ENCODE peak calls at places on chromosome 20, in seven cellular contexts. One of them, this sample, is unnamed.

GRCh38 chr20:49699200-49699992 is 14.3 kb downstream of the B4GALT5 start:
- DNase-seq in D341Med: no peak
- DNase-seq in left kidney: no peak
- DNase-seq in effector CD4-positive, alpha-beta T cell: no peak
- DNase-seq in HuH-7.5: no peak
- DNase-seq in anterior cingulate cortex: no peak
- DNase-seq in Peyer's patch: no peak
- DNase-seq in this sample: peak

GRCh38 chr20:53822534-53822933 is 228.9 kb upstream of the ZNF217 start:
- DNase-seq in HuH-7.5: no peak
- DNase-seq in left kidney: no peak
- DNase-seq in effector CD4-positive, alpha-beta T cell: no peak
- DNase-seq in anterior cingulate cortex: no peak
- DNase-seq in Peyer's patch: no peak
- DNase-seq in D341Med: no peak
- DNase-seq in this sample: no peak

GRCh38 chr20:957544-957943 is 41.4 kb upstream of the ANGPT4 start:
- DNase-seq in left kidney: no peak
- DNase-seq in Peyer's patch: no peak
- DNase-seq in D341Med: no peak
- DNase-seq in effector CD4-positive, alpha-beta T cell: no peak
- DNase-seq in anterior cingulate cortex: no peak
- DNase-seq in HuH-7.5: no peak
- DNase-seq in this sample: peak

GRCh38 chr20:25057234-25058050 is 497 bp downstream of the ACSS1 start:
- DNase-seq in left kidney: peak
- DNase-seq in HuH-7.5: peak
- DNase-seq in Peyer's patch: peak
- DNase-seq in anterior cingulate cortex: no peak
- DNase-seq in D341Med: peak
- DNase-seq in effector CD4-positive, alpha-beta T cell: peak
- DNase-seq in this sample: peak

GRCh38 chr20:38940644-38941043 is 14.4 kb downstream of the FAM83D start:
- DNase-seq in anterior cingulate cortex: no peak
- DNase-seq in Peyer's patch: no peak
- DNase-seq in HuH-7.5: no peak
- DNase-seq in left kidney: no peak
- DNase-seq in D341Med: no peak
- DNase-seq in effector CD4-positive, alpha-beta T cell: no peak
- DNase-seq in this sample: no peak

GRCh38 chr20:25529295-25529951 is 55.9 kb downstream of the NINL start:
- DNase-seq in left kidney: no peak
- DNase-seq in effector CD4-positive, alpha-beta T cell: no peak
- DNase-seq in D341Med: no peak
- DNase-seq in anterior cingulate cortex: no peak
- DNase-seq in Peyer's patch: no peak
- DNase-seq in HuH-7.5: no peak
- DNase-seq in this sample: no peak

GRCh38 chr20:6718660-6719059 is 48.8 kb upstream of the BMP2 start:
- DNase-seq in effector CD4-positive, alpha-beta T cell: no peak
- DNase-seq in Peyer's patch: no peak
- DNase-seq in D341Med: no peak
- DNase-seq in left kidney: peak
- DNase-seq in HuH-7.5: no peak
- DNase-seq in anterior cingulate cortex: no peak
- DNase-seq in this sample: peak

GRCh38 chr20:3796477-3797225 is 541 bp downstream of the CDC25B start:
- DNase-seq in effector CD4-positive, alpha-beta T cell: no peak
- DNase-seq in D341Med: no peak
- DNase-seq in HuH-7.5: peak
- DNase-seq in left kidney: no peak
- DNase-seq in Peyer's patch: no peak
- DNase-seq in anterior cingulate cortex: no peak
- DNase-seq in this sample: no peak

GRCh38 chr20:10761232-10761631 is 87.4 kb upstream of the JAG1 start:
- DNase-seq in anterior cingulate cortex: peak
- DNase-seq in Peyer's patch: no peak
- DNase-seq in left kidney: no peak
- DNase-seq in effector CD4-positive, alpha-beta T cell: no peak
- DNase-seq in D341Med: no peak
- DNase-seq in HuH-7.5: no peak
- DNase-seq in this sample: peak

GRCh38 chr20:26208296-26209091 is 511.8 kb upstream of the ZNF337 start:
- DNase-seq in D341Med: peak
- DNase-seq in HuH-7.5: no peak
- DNase-seq in Peyer's patch: no peak
- DNase-seq in effector CD4-positive, alpha-beta T cell: peak
- DNase-seq in left kidney: peak
- DNase-seq in anterior cingulate cortex: no peak
- DNase-seq in this sample: no peak

GRCh38 chr20:32149566-32150170 is 40.2 kb downstream of the TM9SF4 start:
- DNase-seq in left kidney: no peak
- DNase-seq in D341Med: no peak
- DNase-seq in anterior cingulate cortex: no peak
- DNase-seq in Peyer's patch: no peak
- DNase-seq in effector CD4-positive, alpha-beta T cell: no peak
- DNase-seq in HuH-7.5: no peak
- DNase-seq in this sample: no peak

GRCh38 chr20:47691632-47692031 is 93.6 kb downstream of the SULF2 start:
- DNase-seq in Peyer's patch: no peak
- DNase-seq in HuH-7.5: no peak
- DNase-seq in effector CD4-positive, alpha-beta T cell: no peak
- DNase-seq in left kidney: peak
- DNase-seq in D341Med: no peak
- DNase-seq in anterior cingulate cortex: no peak
- DNase-seq in this sample: peak

GRCh38 chr20:48733296-48733790 is 94.5 kb downstream of the PREX1 start:
- DNase-seq in Peyer's patch: no peak
- DNase-seq in D341Med: no peak
- DNase-seq in HuH-7.5: no peak
- DNase-seq in effector CD4-positive, alpha-beta T cell: no peak
- DNase-seq in left kidney: no peak
- DNase-seq in anterior cingulate cortex: no peak
- DNase-seq in this sample: no peak

GRCh38 chr20:20606046-20606445 is 106.4 kb downstream of the RALGAPA2 start:
- DNase-seq in anterior cingulate cortex: no peak
- DNase-seq in HuH-7.5: no peak
- DNase-seq in effector CD4-positive, alpha-beta T cell: no peak
- DNase-seq in left kidney: no peak
- DNase-seq in Peyer's patch: no peak
- DNase-seq in D341Med: no peak
- DNase-seq in this sample: no peak

GRCh38 chr20:58986286-58986967 is 5.4 kb downstream of the NELFCD start:
- DNase-seq in effector CD4-positive, alpha-beta T cell: no peak
- DNase-seq in HuH-7.5: no peak
- DNase-seq in D341Med: no peak
- DNase-seq in left kidney: no peak
- DNase-seq in Peyer's patch: no peak
- DNase-seq in anterior cingulate cortex: no peak
- DNase-seq in this sample: no peak

GRCh38 chr20:20938599-20938998 is 167.6 kb downstream of the LINC00237 start:
- DNase-seq in anterior cingulate cortex: no peak
- DNase-seq in D341Med: no peak
- DNase-seq in Peyer's patch: no peak
- DNase-seq in HuH-7.5: no peak
- DNase-seq in effector CD4-positive, alpha-beta T cell: no peak
- DNase-seq in left kidney: no peak
- DNase-seq in this sample: no peak

GRCh38 chr20:42734660-42735368 is 454.9 kb downstream of the PTPRT start:
- DNase-seq in anterior cingulate cortex: no peak
- DNase-seq in effector CD4-positive, alpha-beta T cell: no peak
- DNase-seq in HuH-7.5: no peak
- DNase-seq in D341Med: no peak
- DNase-seq in left kidney: no peak
- DNase-seq in Peyer's patch: no peak
- DNase-seq in this sample: no peak

GRCh38 chr20:49765846-49766541 is 46.6 kb upstream of the SLC9A8 start:
- DNase-seq in effector CD4-positive, alpha-beta T cell: no peak
- DNase-seq in Peyer's patch: no peak
- DNase-seq in anterior cingulate cortex: no peak
- DNase-seq in D341Med: no peak
- DNase-seq in left kidney: no peak
- DNase-seq in HuH-7.5: no peak
- DNase-seq in this sample: no peak

GRCh38 chr20:29743101-29743931 is 1514.1 kb upstream of the DEFB115 start:
- DNase-seq in D341Med: peak
- DNase-seq in left kidney: no peak
- DNase-seq in Peyer's patch: no peak
- DNase-seq in effector CD4-positive, alpha-beta T cell: no peak
- DNase-seq in HuH-7.5: no peak
- DNase-seq in anterior cingulate cortex: no peak
- DNase-seq in this sample: no peak

GRCh38 chr20:64055893-64056638 is 6.6 kb upstream of the SOX18 start:
- DNase-seq in Peyer's patch: no peak
- DNase-seq in left kidney: peak
- DNase-seq in HuH-7.5: no peak
- DNase-seq in effector CD4-positive, alpha-beta T cell: no peak
- DNase-seq in anterior cingulate cortex: no peak
- DNase-seq in D341Med: no peak
- DNase-seq in this sample: peak

GRCh38 chr20:41344938-41345728 is 4.5 kb downstream of the LPIN3 start:
- DNase-seq in HuH-7.5: no peak
- DNase-seq in anterior cingulate cortex: no peak
- DNase-seq in D341Med: peak
- DNase-seq in left kidney: no peak
- DNase-seq in effector CD4-positive, alpha-beta T cell: no peak
- DNase-seq in Peyer's patch: no peak
- DNase-seq in this sample: no peak

GRCh38 chr20:18273738-18274137 is 14.6 kb upstream of the ZNF133 start:
- DNase-seq in left kidney: no peak
- DNase-seq in anterior cingulate cortex: no peak
- DNase-seq in D341Med: no peak
- DNase-seq in Peyer's patch: no peak
- DNase-seq in effector CD4-positive, alpha-beta T cell: no peak
- DNase-seq in HuH-7.5: no peak
- DNase-seq in this sample: no peak

GRCh38 chr20:59006864-59007757 is at the start of gene CTSZ:
- DNase-seq in left kidney: peak
- DNase-seq in Peyer's patch: peak
- DNase-seq in anterior cingulate cortex: no peak
- DNase-seq in HuH-7.5: peak
- DNase-seq in D341Med: no peak
- DNase-seq in effector CD4-positive, alpha-beta T cell: no peak
- DNase-seq in this sample: peak

This sample was measured in PC-3.